ENCODE peak calls at places on chromosome 14, in eight cellular contexts. W is ovary, K is brain microvascular endothelial cell, R is lower leg skin, X is hepatocyte, H is ascending aorta, I is upper lobe of right lung, U is cardiac muscle cell. B is an unnamed sample.

GRCh38 chr14:71478542-71478941 is 453.7 kb upstream of the RGS6 start:
- DNase-seq in W (no peak), K (peak), R (no peak), X (no peak), H (no peak), I (no peak), U (peak), B (no peak)

GRCh38 chr14:79825046-79825521 is 386.2 kb downstream of the DIO2 start:
- DNase-seq in W (no peak), K (no peak), R (peak), X (no peak), H (no peak), I (no peak), U (peak), B (no peak)

GRCh38 chr14:77593501-77593911 is 22.9 kb downstream of the SPTLC2 start:
- DNase-seq in W (no peak), K (no peak), R (no peak), X (no peak), H (no peak), I (no peak), U (peak), B (no peak)

GRCh38 chr14:98867146-98867545 is 404.9 kb downstream of the BCL11B start:
- DNase-seq in W (no peak), K (no peak), R (no peak), X (no peak), H (no peak), I (no peak), U (no peak), B (no peak)

GRCh38 chr14:95143813-95144620 is 13.3 kb downstream of the DICER1 start:
- DNase-seq in W (no peak), K (no peak), R (no peak), X (no peak), H (no peak), I (no peak), U (peak), B (no peak)

GRCh38 chr14:87944987-87945604 is 47.9 kb downstream of the GALC start:
- DNase-seq in W (no peak), K (no peak), R (no peak), X (peak), H (no peak), I (no peak), U (peak), B (no peak)

GRCh38 chr14:101191086-101191881 is 287.8 kb upstream of the RTL1 start:
- DNase-seq in W (no peak), K (no peak), R (no peak), X (no peak), H (no peak), I (peak), U (no peak), B (no peak)

GRCh38 chr14:80637726-80638619 is 303.6 kb downstream of the CEP128 start:
- DNase-seq in W (no peak), K (peak), R (no peak), X (no peak), H (no peak), I (no peak), U (no peak), B (peak)

GRCh38 chr14:95597784-95598204 is 62.9 kb downstream of the GLRX5 start:
- DNase-seq in W (peak), K (peak), R (no peak), X (peak), H (no peak), I (no peak), U (peak), B (peak)

GRCh38 chr14:93381644-93382043 is 34.7 kb downstream of the COX8C start:
- DNase-seq in W (no peak), K (no peak), R (no peak), X (peak), H (no peak), I (no peak), U (no peak), B (no peak)

GRCh38 chr14:92780444-92780843 is 13.7 kb upstream of the GOLGA5 start:
- DNase-seq in W (no peak), K (peak), R (no peak), X (no peak), H (no peak), I (no peak), U (peak), B (peak)

GRCh38 chr14:29648045-29648444 is 279.6 kb downstream of the PRKD1 start:
- DNase-seq in W (no peak), K (no peak), R (no peak), X (no peak), H (no peak), I (no peak), U (no peak), B (no peak)

GRCh38 chr14:34214961-34215360 is 247.1 kb downstream of the SPTSSA start:
- DNase-seq in W (no peak), K (no peak), R (no peak), X (no peak), H (no peak), I (no peak), U (no peak), B (no peak)

GRCh38 chr14:57492859-57493258 is 798 bp downstream of the CCDC198 start:
- DNase-seq in W (no peak), K (peak), R (no peak), X (peak), H (no peak), I (no peak), U (peak), B (no peak)

GRCh38 chr14:57485635-57486034 is 8.0 kb downstream of the CCDC198 start:
- DNase-seq in W (no peak), K (no peak), R (no peak), X (no peak), H (no peak), I (no peak), U (no peak), B (no peak)

GRCh38 chr14:57487771-57488170 is 5.9 kb downstream of the CCDC198 start:
- DNase-seq in W (no peak), K (no peak), R (no peak), X (no peak), H (no peak), I (no peak), U (no peak), B (no peak)

GRCh38 chr14:57486767-57487379 is 6.8 kb downstream of the CCDC198 start:
- DNase-seq in W (no peak), K (peak), R (no peak), X (peak), H (no peak), I (no peak), U (peak), B (peak)
- TF ChIP-seq CTCF in W (peak), K (peak), R (no peak), X (peak), H (peak), I (peak), U (peak), B (peak)

GRCh38 chr14:100165376-100165775 is 5.9 kb upstream of the DEGS2 start:
- DNase-seq in W (peak), K (no peak), R (no peak), X (no peak), H (no peak), I (peak), U (no peak), B (no peak)
- H3K4me3 ChIP-seq in W (no peak), K (no peak), R (no peak), X (no peak), H (no peak), I (no peak), U (no peak), B (no peak)

DNA sequence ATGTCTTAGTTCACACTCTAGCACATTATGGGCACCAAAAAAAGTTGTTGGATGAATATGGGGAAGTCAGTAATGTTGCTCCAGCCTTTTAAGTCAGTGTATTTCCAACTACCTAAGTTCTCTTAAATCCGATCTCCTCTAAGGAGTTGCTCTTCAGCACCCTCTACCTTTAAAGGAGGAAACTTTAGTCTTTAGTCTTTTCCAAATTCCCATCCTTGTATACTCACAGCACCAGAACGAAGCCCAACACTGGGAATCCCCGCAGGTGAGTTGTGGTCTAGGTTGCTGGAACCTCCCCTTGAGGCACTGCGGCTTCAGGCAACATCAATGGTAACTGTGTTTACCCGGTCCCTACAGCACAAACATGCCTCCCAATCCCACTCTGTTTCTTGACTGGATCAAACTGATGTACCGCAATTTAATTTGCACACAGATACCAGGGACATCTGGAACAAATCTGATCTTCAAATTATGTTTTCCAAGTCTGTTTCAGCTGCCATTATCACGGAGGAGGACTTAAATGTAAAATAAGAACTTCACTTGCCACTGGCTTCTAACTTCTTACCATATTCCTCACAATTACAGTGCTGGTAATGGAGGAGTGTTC is 179.0 kb downstream of the FOXN3 start:
- DNase-seq in W (no peak), K (no peak), R (no peak), X (no peak), H (no peak), I (no peak), U (peak), B (no peak)
- TF ChIP-seq CTCF in W (no peak), K (peak), R (no peak), X (peak), H (peak), I (peak), U (peak), B (peak)

DNA sequence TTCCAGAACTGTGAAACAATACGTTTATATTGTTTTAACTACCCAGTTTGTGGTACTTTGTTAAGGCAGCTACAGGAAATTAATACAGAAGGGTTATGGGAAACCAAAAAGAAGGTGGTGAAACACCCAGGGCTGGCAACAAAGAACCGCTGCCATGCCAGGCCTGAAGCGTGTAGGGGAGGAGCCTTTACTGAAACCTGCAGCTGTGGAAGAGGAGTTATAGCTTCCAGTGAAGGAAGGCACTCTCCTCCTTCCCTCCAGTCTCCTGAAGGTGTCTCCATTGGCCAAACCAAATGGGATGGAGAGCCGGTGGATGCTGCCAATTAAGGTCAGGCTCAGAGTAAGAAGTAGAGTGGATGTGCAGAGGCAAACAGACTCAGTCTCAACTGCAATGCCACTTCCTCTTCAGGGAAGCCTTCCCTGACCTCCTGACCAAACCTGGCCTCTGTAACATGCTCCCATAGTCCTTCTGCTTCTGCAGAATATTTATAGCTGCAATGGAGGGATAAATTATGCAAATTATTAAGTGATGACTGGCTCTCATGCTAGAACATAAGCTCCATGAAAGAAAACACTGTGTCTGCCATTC is 168.3 kb downstream of the DAD1 start:
- DNase-seq in W (no peak), K (no peak), R (no peak), X (no peak), H (no peak), I (no peak), U (peak), B (no peak)
- H3K4me3 ChIP-seq in W (no peak), K (no peak), R (no peak), X (no peak), H (no peak), I (no peak), U (no peak), B (no peak)

B was measured in HFF-Myc.